ENCODE peak calls at places on chromosomes 3 and 15, in seven cellular contexts. One of them, this sample, is unnamed.

GRCh38 chr3:113179235-113179829 is 32.0 kb upstream of the BOC start:
- DNase-seq in T-helper 1 cell: no peak
- DNase-seq in neural crest cell: no peak
- DNase-seq in HT-29: no peak
- DNase-seq in T-cell: no peak
- DNase-seq in GOT3: no peak
- DNase-seq in GM23248: no peak
- DNase-seq in this sample: no peak

GRCh38 chr3:25021816-25022215 is 406.2 kb upstream of the RARB start:
- DNase-seq in neural crest cell: no peak
- DNase-seq in GM23248: peak; percentile 52
- DNase-seq in T-helper 1 cell: no peak
- DNase-seq in HT-29: no peak
- DNase-seq in T-cell: no peak
- DNase-seq in GOT3: no peak
- DNase-seq in this sample: no peak

GRCh38 chr15:85439996-85440395 is 59.6 kb downstream of the AKAP13 start:
- DNase-seq in GM23248: no peak
- DNase-seq in T-helper 1 cell: no peak
- DNase-seq in GOT3: no peak
- DNase-seq in HT-29: peak; percentile 59
- DNase-seq in T-cell: no peak
- DNase-seq in neural crest cell: no peak
- DNase-seq in this sample: no peak

GRCh38 chr15:63497642-63498100 is 6.7 kb upstream of the USP3 start:
- DNase-seq in T-helper 1 cell: peak; percentile 52
- DNase-seq in T-cell: peak; percentile 75
- DNase-seq in HT-29: no peak
- DNase-seq in GM23248: no peak
- DNase-seq in neural crest cell: no peak
- DNase-seq in GOT3: no peak
- DNase-seq in this sample: no peak

GRCh38 chr15:89127054-89127702 is 38.9 kb downstream of the ABHD2 start:
- DNase-seq in T-helper 1 cell: no peak
- DNase-seq in GM23248: peak; percentile 46
- DNase-seq in T-cell: no peak
- DNase-seq in GOT3: no peak
- DNase-seq in neural crest cell: no peak
- DNase-seq in HT-29: peak; percentile 69
- DNase-seq in this sample: no peak

GRCh38 chr3:63724987-63725386 is 72.5 kb downstream of the SNTN start:
- DNase-seq in GM23248: peak; percentile 85
- DNase-seq in GOT3: no peak
- DNase-seq in neural crest cell: no peak
- DNase-seq in HT-29: no peak
- DNase-seq in T-helper 1 cell: no peak
- DNase-seq in T-cell: no peak
- DNase-seq in this sample: no peak

GRCh38 chr15:42194502-42194901 is 13.6 kb downstream of the VPS39 start:
- DNase-seq in neural crest cell: no peak
- DNase-seq in GM23248: peak; percentile 32
- DNase-seq in T-cell: no peak
- DNase-seq in GOT3: no peak
- DNase-seq in HT-29: no peak
- DNase-seq in T-helper 1 cell: no peak
- DNase-seq in this sample: no peak

GRCh38 chr3:118412503-118412902 is 622.1 kb downstream of the IGSF11 start:
- DNase-seq in T-helper 1 cell: no peak
- DNase-seq in GM23248: no peak
- DNase-seq in HT-29: no peak
- DNase-seq in GOT3: no peak
- DNase-seq in neural crest cell: no peak
- DNase-seq in T-cell: no peak
- DNase-seq in this sample: no peak

GRCh38 chr3:191476053-191476787 is 15.3 kb downstream of the PYDC2 start:
- DNase-seq in T-helper 1 cell: no peak
- DNase-seq in neural crest cell: no peak
- DNase-seq in GOT3: no peak
- DNase-seq in GM23248: no peak
- DNase-seq in T-cell: no peak
- DNase-seq in HT-29: peak; percentile 10
- DNase-seq in this sample: no peak

GRCh38 chr3:59127071-59127470 is 77.2 kb upstream of the CFAP20DC start:
- DNase-seq in T-helper 1 cell: no peak
- DNase-seq in T-cell: no peak
- DNase-seq in GOT3: no peak
- DNase-seq in HT-29: no peak
- DNase-seq in neural crest cell: no peak
- DNase-seq in GM23248: peak; percentile 84
- DNase-seq in this sample: no peak

GRCh38 chr3:37491776-37492175 is 317.4 kb upstream of the LRRFIP2 start:
- DNase-seq in HT-29: no peak
- DNase-seq in neural crest cell: no peak
- DNase-seq in T-helper 1 cell: no peak
- DNase-seq in GOT3: no peak
- DNase-seq in GM23248: peak; percentile 32
- DNase-seq in T-cell: no peak
- DNase-seq in this sample: no peak

GRCh38 chr3:124209426-124209825 is 217.5 kb upstream of the ROPN1 start:
- DNase-seq in GOT3: no peak
- DNase-seq in GM23248: no peak
- DNase-seq in HT-29: no peak
- DNase-seq in T-cell: no peak
- DNase-seq in neural crest cell: no peak
- DNase-seq in T-helper 1 cell: no peak
- DNase-seq in this sample: no peak

GRCh38 chr3:128383316-128384235 is 83.1 kb downstream of the DNAJB8 start:
- DNase-seq in GM23248: peak; percentile 62
- DNase-seq in T-helper 1 cell: no peak
- DNase-seq in neural crest cell: no peak
- DNase-seq in T-cell: peak; percentile 78
- DNase-seq in HT-29: peak; percentile 100
- DNase-seq in GOT3: peak; percentile 31
- DNase-seq in this sample: peak; percentile 37

GRCh38 chr3:170637321-170637720 is 51.4 kb upstream of the SLC7A14 start:
- DNase-seq in GM23248: no peak
- DNase-seq in T-cell: no peak
- DNase-seq in T-helper 1 cell: no peak
- DNase-seq in GOT3: no peak
- DNase-seq in neural crest cell: no peak
- DNase-seq in HT-29: no peak
- DNase-seq in this sample: no peak

GRCh38 chr3:112132975-112133448 is at the start of gene GCSAM:
- DNase-seq in T-cell: peak; percentile 58
- DNase-seq in GM23248: no peak
- DNase-seq in T-helper 1 cell: peak; percentile 25
- DNase-seq in GOT3: no peak
- DNase-seq in HT-29: no peak
- DNase-seq in neural crest cell: no peak
- DNase-seq in this sample: no peak

GRCh38 chr15:70172124-70172523 is 74.4 kb upstream of the TLE3 start:
- DNase-seq in T-helper 1 cell: no peak
- DNase-seq in T-cell: no peak
- DNase-seq in neural crest cell: no peak
- DNase-seq in GOT3: no peak
- DNase-seq in GM23248: no peak
- DNase-seq in HT-29: no peak
- DNase-seq in this sample: no peak

GRCh38 chr3:78818161-78818985 is 949.4 kb downstream of the ROBO1 start:
- DNase-seq in GOT3: no peak
- DNase-seq in neural crest cell: no peak
- DNase-seq in GM23248: no peak
- DNase-seq in HT-29: no peak
- DNase-seq in T-helper 1 cell: no peak
- DNase-seq in T-cell: no peak
- DNase-seq in this sample: no peak

GRCh38 chr3:72346526-72346926 is 501.7 kb downstream of the SHQ1 start:
- DNase-seq in T-cell: no peak
- DNase-seq in HT-29: no peak
- DNase-seq in GOT3: peak; percentile 29
- DNase-seq in GM23248: peak; percentile 99
- DNase-seq in neural crest cell: no peak
- DNase-seq in T-helper 1 cell: no peak
- DNase-seq in this sample: peak; percentile 13

GRCh38 chr3:76551739-76552138 is 488.2 kb upstream of the ROBO2 start:
- DNase-seq in T-helper 1 cell: no peak
- DNase-seq in T-cell: no peak
- DNase-seq in HT-29: no peak
- DNase-seq in neural crest cell: no peak
- DNase-seq in GM23248: peak; percentile 8
- DNase-seq in GOT3: no peak
- DNase-seq in this sample: no peak

GRCh38 chr3:97952280-97952679 is 20.0 kb downstream of the RIOX2 start:
- DNase-seq in T-helper 1 cell: no peak
- DNase-seq in neural crest cell: no peak
- DNase-seq in T-cell: no peak
- DNase-seq in GOT3: no peak
- DNase-seq in GM23248: peak; percentile 83
- DNase-seq in HT-29: no peak
- DNase-seq in this sample: no peak

GRCh38 chr3:118970819-118971218 is 63.8 kb downstream of the IGSF11 start:
- DNase-seq in T-cell: no peak
- DNase-seq in T-helper 1 cell: no peak
- DNase-seq in GOT3: no peak
- DNase-seq in GM23248: no peak
- DNase-seq in neural crest cell: no peak
- DNase-seq in HT-29: no peak
- DNase-seq in this sample: no peak

GRCh38 chr3:189038773-189039720 is 132.7 kb upstream of the TPRG1 start:
- DNase-seq in GOT3: no peak
- DNase-seq in T-cell: no peak
- DNase-seq in GM23248: no peak
- DNase-seq in neural crest cell: no peak
- DNase-seq in T-helper 1 cell: no peak
- DNase-seq in HT-29: no peak
- DNase-seq in this sample: no peak

GRCh38 chr15:73564255-73564654 is 68.9 kb downstream of the NPTN start:
- DNase-seq in T-helper 1 cell: no peak
- DNase-seq in neural crest cell: no peak
- DNase-seq in GOT3: no peak
- DNase-seq in HT-29: peak; percentile 52
- DNase-seq in GM23248: peak; percentile 85
- DNase-seq in T-cell: no peak
- DNase-seq in this sample: peak; percentile 22

GRCh38 chr3:101038880-101039279 is 45.7 kb upstream of the ABI3BP start:
- DNase-seq in T-cell: no peak
- DNase-seq in GOT3: no peak
- DNase-seq in GM23248: peak; percentile 50
- DNase-seq in HT-29: no peak
- DNase-seq in T-helper 1 cell: no peak
- DNase-seq in neural crest cell: no peak
- DNase-seq in this sample: no peak

GRCh38 chr3:122019493-122019892 is 2.6 kb downstream of the ILDR1 start:
- DNase-seq in GM23248: no peak
- DNase-seq in T-helper 1 cell: no peak
- DNase-seq in HT-29: no peak
- DNase-seq in neural crest cell: no peak
- DNase-seq in GOT3: no peak
- DNase-seq in T-cell: no peak
- DNase-seq in this sample: no peak

GRCh38 chr15:60351066-60351465 is 46.7 kb downstream of the ANXA2 start:
- DNase-seq in T-helper 1 cell: no peak
- DNase-seq in neural crest cell: no peak
- DNase-seq in GM23248: peak; percentile 63
- DNase-seq in T-cell: no peak
- DNase-seq in GOT3: no peak
- DNase-seq in HT-29: no peak
- DNase-seq in this sample: no peak

GRCh38 chr3:60528651-60529050 is 722.6 kb downstream of the FHIT start:
- DNase-seq in neural crest cell: no peak
- DNase-seq in T-helper 1 cell: no peak
- DNase-seq in T-cell: no peak
- DNase-seq in GOT3: no peak
- DNase-seq in GM23248: no peak
- DNase-seq in HT-29: no peak
- DNase-seq in this sample: no peak

GRCh38 chr3:101252307-101252706 is 68.1 kb downstream of the IMPG2 start:
- DNase-seq in GM23248: no peak
- DNase-seq in HT-29: no peak
- DNase-seq in neural crest cell: no peak
- DNase-seq in GOT3: no peak
- DNase-seq in T-cell: no peak
- DNase-seq in T-helper 1 cell: no peak
- DNase-seq in this sample: no peak

GRCh38 chr3:169623971-169624370 is 39.5 kb downstream of the MECOM start:
- DNase-seq in GM23248: no peak
- DNase-seq in neural crest cell: no peak
- DNase-seq in GOT3: no peak
- DNase-seq in T-helper 1 cell: no peak
- DNase-seq in HT-29: no peak
- DNase-seq in T-cell: no peak
- DNase-seq in this sample: no peak

GRCh38 chr15:90376789-90377188 is 11.3 kb upstream of the IQGAP1 start:
- DNase-seq in neural crest cell: no peak
- DNase-seq in GOT3: no peak
- DNase-seq in T-helper 1 cell: peak; percentile 32
- DNase-seq in HT-29: no peak
- DNase-seq in T-cell: peak; percentile 65
- DNase-seq in GM23248: no peak
- DNase-seq in this sample: no peak

GRCh38 chr3:10248984-10249748 is 907 bp downstream of the TATDN2 start:
- DNase-seq in T-cell: peak; percentile 35
- DNase-seq in HT-29: peak; percentile 20
- DNase-seq in GOT3: no peak
- DNase-seq in T-helper 1 cell: peak; percentile 31
- DNase-seq in GM23248: peak; percentile 60
- DNase-seq in neural crest cell: peak; percentile 4
- DNase-seq in this sample: no peak

GRCh38 chr15:34109775-34110663 is 8.1 kb downstream of the PGBD4 start:
- DNase-seq in T-cell: no peak
- DNase-seq in T-helper 1 cell: no peak
- DNase-seq in GM23248: peak; percentile 67
- DNase-seq in neural crest cell: no peak
- DNase-seq in GOT3: no peak
- DNase-seq in HT-29: peak; percentile 58
- DNase-seq in this sample: no peak

GRCh38 chr3:191136347-191136746 is 62.7 kb upstream of the OSTN start:
- DNase-seq in T-helper 1 cell: no peak
- DNase-seq in GOT3: no peak
- DNase-seq in GM23248: peak; percentile 52
- DNase-seq in neural crest cell: no peak
- DNase-seq in T-cell: no peak
- DNase-seq in HT-29: peak; percentile 39
- DNase-seq in this sample: peak; percentile 10

GRCh38 chr3:40071683-40072238 is 237.7 kb upstream of the EIF1B start:
- DNase-seq in T-cell: no peak
- DNase-seq in T-helper 1 cell: no peak
- DNase-seq in GOT3: no peak
- DNase-seq in GM23248: no peak
- DNase-seq in HT-29: no peak
- DNase-seq in neural crest cell: no peak
- DNase-seq in this sample: no peak

GRCh38 chr3:188217681-188218080 is 63.7 kb downstream of the LPP start:
- DNase-seq in T-helper 1 cell: no peak
- DNase-seq in GM23248: no peak
- DNase-seq in T-cell: no peak
- DNase-seq in HT-29: no peak
- DNase-seq in neural crest cell: no peak
- DNase-seq in GOT3: no peak
- DNase-seq in this sample: no peak

GRCh38 chr15:95247068-95247984 is 1016.0 kb downstream of the MCTP2 start:
- DNase-seq in HT-29: peak; percentile 79
- DNase-seq in T-cell: no peak
- DNase-seq in neural crest cell: no peak
- DNase-seq in GOT3: peak; percentile 5
- DNase-seq in T-helper 1 cell: no peak
- DNase-seq in GM23248: peak; percentile 97
- DNase-seq in this sample: peak; percentile 87

GRCh38 chr3:184002469-184002868 is 15.2 kb downstream of the ABCC5 start:
- DNase-seq in GM23248: no peak
- DNase-seq in GOT3: no peak
- DNase-seq in neural crest cell: no peak
- DNase-seq in T-cell: no peak
- DNase-seq in HT-29: no peak
- DNase-seq in T-helper 1 cell: no peak
- DNase-seq in this sample: no peak

GRCh38 chr15:37246065-37246464 is 145.7 kb upstream of the MEIS2 start:
- DNase-seq in HT-29: no peak
- DNase-seq in T-cell: no peak
- DNase-seq in T-helper 1 cell: no peak
- DNase-seq in neural crest cell: no peak
- DNase-seq in GM23248: no peak
- DNase-seq in GOT3: no peak
- DNase-seq in this sample: no peak

This sample was measured in pulmonary artery endothelial cell.